ENCODE peak calls at places on chromosome 4, in five cellular contexts. O, N, Z, F and G are unnamed samples.

GRCh38 chr4:10101559-10102192 is 14.9 kb downstream of the WDR1 start:
- DNase-seq in F (no peak), N (no peak), Z (no peak), O (no peak), G (no peak)

GRCh38 chr4:82774711-82775171 is 23.9 kb downstream of the SCD5 start:
- DNase-seq in F (no peak), N (no peak), Z (no peak), O (no peak), G (no peak)

GRCh38 chr4:185143596-185143969 is 517 bp downstream of the SLC25A4 start:
- DNase-seq in Z (peak; percentile 27), N (no peak), O (peak; percentile 35), F (no peak), G (peak; percentile 30)

GRCh38 chr4:20351360-20352171 is 99.9 kb downstream of the SLIT2 start:
- DNase-seq in F (no peak), Z (no peak), N (no peak), O (no peak), G (no peak)

GRCh38 chr4:34723606-34724005 is 1520.7 kb downstream of the ARAP2 start:
- DNase-seq in F (no peak), O (no peak), N (no peak), Z (no peak), G (no peak)

GRCh38 chr4:2332976-2333319 is 71.0 kb upstream of the MXD4 start:
- DNase-seq in N (no peak), F (no peak), O (no peak), Z (no peak), G (no peak)

GRCh38 chr4:119286377-119287002 is 35.4 kb downstream of the FABP2 start:
- DNase-seq in F (no peak), N (peak; percentile 5), O (no peak), Z (no peak), G (peak; percentile 55)

GRCh38 chr4:113049421-113050355 is at the start of gene ANK2:
- DNase-seq in N (no peak), Z (no peak), F (peak; percentile 9), O (no peak), G (no peak)

GRCh38 chr4:5018603-5019002 is 655 bp downstream of the CYTL1 start:
- DNase-seq in N (no peak), O (no peak), F (no peak), Z (no peak), G (no peak)

GRCh38 chr4:37970702-37971101 is 10.5 kb downstream of the PTTG2 start:
- DNase-seq in N (peak; percentile 51), Z (peak; percentile 11), O (peak; percentile 69), F (no peak), G (no peak)

GRCh38 chr4:3021627-3022026 is 52.7 kb downstream of the HTT-AS start:
- DNase-seq in N (no peak), O (no peak), F (no peak), Z (no peak), G (no peak)

GRCh38 chr4:13484749-13485345 is 707 bp upstream of the RAB28 start:
- DNase-seq in O (no peak), N (no peak), F (no peak), Z (no peak), G (peak; percentile 14)

GRCh38 chr4:101141230-101141629 is 206.1 kb downstream of the PPP3CA start:
- DNase-seq in O (no peak), Z (no peak), F (no peak), N (no peak), G (no peak)

GRCh38 chr4:1411436-1412375 is 5.5 kb upstream of the NKX1-1 start:
- DNase-seq in Z (no peak), O (no peak), N (no peak), F (no peak), G (no peak)

GRCh38 chr4:72286185-72286584 is 254.4 kb downstream of the NPFFR2 start:
- DNase-seq in Z (no peak), F (no peak), N (no peak), O (no peak), G (peak; percentile 5)

GRCh38 chr4:16224264-16224663 is 2.0 kb downstream of the TAPT1 start:
- DNase-seq in Z (no peak), N (no peak), F (no peak), O (no peak), G (no peak)

GRCh38 chr4:140151700-140152014 is 2.3 kb downstream of the MAML3 start:
- DNase-seq in O (peak; percentile 49), N (peak; percentile 46), F (peak; percentile 77), Z (peak; percentile 70), G (peak; percentile 84)

GRCh38 chr4:125985856-125986255 is 671.1 kb downstream of the FAT4 start:
- DNase-seq in Z (no peak), O (no peak), N (no peak), F (no peak), G (no peak)

GRCh38 chr4:55866973-55867574 is 13.6 kb downstream of the EXOC1 start:
- DNase-seq in F (peak; percentile 16), O (no peak), N (no peak), Z (no peak), G (peak; percentile 74)

GRCh38 chr4:159229164-159229563 is 126.3 kb downstream of the RAPGEF2 start:
- DNase-seq in N (no peak), O (no peak), F (no peak), Z (no peak), G (no peak)

GRCh38 chr4:14646831-14647230 is 355.4 kb upstream of the CPEB2 start:
- DNase-seq in N (no peak), F (no peak), Z (no peak), O (no peak), G (no peak)

GRCh38 chr4:168269879-168270278 is 48.7 kb downstream of the DDX60 start:
- DNase-seq in Z (no peak), O (no peak), N (no peak), F (no peak), G (no peak)

GRCh38 chr4:101118641-101119040 is 228.7 kb downstream of the PPP3CA start:
- DNase-seq in N (no peak), F (no peak), O (no peak), Z (no peak), G (no peak)

GRCh38 chr4:8835521-8836365 is 35.9 kb downstream of the HMX1 start:
- DNase-seq in F (no peak), O (no peak), N (no peak), Z (no peak), G (no peak)

GRCh38 chr4:61770456-61770855 is 570.3 kb downstream of the ADGRL3 start:
- DNase-seq in F (no peak), O (no peak), N (no peak), Z (no peak), G (no peak)

GRCh38 chr4:1593038-1593417 is 91.1 kb downstream of the FAM53A start:
- DNase-seq in N (no peak), Z (no peak), F (no peak), O (no peak), G (no peak)

GRCh38 chr4:89110541-89110985 is 770 bp upstream of the TIGD2 start:
- DNase-seq in F (no peak), N (no peak), O (no peak), Z (no peak), G (no peak)

GRCh38 chr4:65791807-65792308 is 121.6 kb upstream of the EPHA5 start:
- DNase-seq in Z (no peak), N (no peak), O (no peak), F (no peak), G (no peak)

GRCh38 chr4:147480891-147481576 is at the start of gene EDNRA:
- DNase-seq in F (no peak), N (no peak), O (no peak), Z (no peak), G (no peak)

GRCh38 chr4:70902577-70903281 is 560 bp downstream of the MOB1B start:
- DNase-seq in O (no peak), F (no peak), N (no peak), Z (no peak), G (peak; percentile 14)

GRCh38 chr4:173522160-173522873 is 7.7 kb downstream of the HAND2 start:
- DNase-seq in Z (no peak), F (no peak), O (no peak), N (no peak), G (no peak)

GRCh38 chr4:4859799-4860380 is 425 bp downstream of the MSX1 start:
- DNase-seq in Z (no peak), F (no peak), N (no peak), O (no peak), G (peak; percentile 20)

GRCh38 chr4:87005690-87006461 is 71.1 kb downstream of the AFF1 start:
- DNase-seq in O (peak; percentile 34), Z (no peak), F (peak; percentile 37), N (peak; percentile 17), G (no peak)

GRCh38 chr4:189377576-189377975 is 563.1 kb upstream of the FRG1 start:
- DNase-seq in O (no peak), N (no peak), Z (no peak), F (no peak), G (no peak)

GRCh38 chr4:1344696-1345095 is 2.3 kb upstream of the UVSSA start:
- DNase-seq in N (no peak), Z (no peak), O (no peak), F (no peak), G (no peak)

GRCh38 chr4:19026281-19026680 is 1004.7 kb upstream of the LCORL start:
- DNase-seq in O (no peak), F (no peak), Z (no peak), N (no peak), G (no peak)